ENCODE peak calls at places on chromosomes 2 and 18, in nine cellular contexts. Q, X, S, O, H, M, V, W and T are unnamed samples.
A peak's percentile ranks its signal among the peaks of the same experiment; 100 is the strongest.

GRCh38 chr2:97677480-97677879 is 8.0 kb downstream of the C2orf92 start:
- DNase-seq in V (no peak), W (no peak), H (peak; percentile 56), X (no peak), O (no peak), Q (no peak), S (no peak), M (no peak), T (no peak)

GRCh38 chr2:38147333-38148121 is 71.6 kb upstream of the CYP1B1 start:
- DNase-seq in S (peak; percentile 29), W (no peak), M (no peak), O (no peak), Q (no peak), V (no peak), X (no peak), H (no peak), T (no peak)

GRCh38 chr2:43738257-43738656 is 35.6 kb upstream of the DYNC2LI1 start:
- DNase-seq in Q (no peak), W (no peak), X (no peak), H (no peak), V (no peak), M (no peak), O (no peak), S (no peak), T (no peak)

GRCh38 chr2:3222636-3223035 is 155.0 kb downstream of the EIPR1 start:
- DNase-seq in H (no peak), O (no peak), Q (no peak), M (peak; percentile 31), W (no peak), X (no peak), S (no peak), V (no peak), T (peak; percentile 60)

GRCh38 chr2:2689313-2689712 is 358.2 kb upstream of the MYT1L start:
- DNase-seq in H (no peak), X (no peak), O (no peak), M (no peak), Q (no peak), V (no peak), W (no peak), S (no peak), T (no peak)

GRCh38 chr2:33476793-33477190 is 343 bp downstream of the RASGRP3 start:
- DNase-seq in Q (no peak), M (no peak), H (no peak), X (no peak), S (no peak), V (no peak), O (no peak), W (no peak), T (no peak)

GRCh38 chr18:27994571-27994970 is 182.4 kb downstream of the CDH2 start:
- DNase-seq in X (peak; percentile 3), M (no peak), V (no peak), H (no peak), Q (no peak), W (no peak), S (no peak), O (no peak), T (no peak)

GRCh38 chr18:68234676-68235075 is 480.2 kb downstream of the TMX3 start:
- DNase-seq in W (no peak), H (no peak), M (no peak), X (no peak), V (no peak), Q (no peak), S (no peak), O (no peak), T (no peak)

GRCh38 chr2:242031481-242032019 is 162.0 kb downstream of the RTP5 start:
- DNase-seq in O (no peak), V (peak; percentile 48), W (no peak), M (peak; percentile 31), Q (no peak), S (peak; percentile 59), H (no peak), X (peak; percentile 91), T (no peak)

GRCh38 chr2:208183937-208184336 is 5.9 kb downstream of the C2orf80 start:
- DNase-seq in Q (no peak), S (peak; percentile 5), O (no peak), H (no peak), V (no peak), M (no peak), X (no peak), W (no peak), T (no peak)

GRCh38 chr2:228180126-228181097 is 1.1 kb downstream of the SPHKAP start:
- DNase-seq in H (no peak), S (peak; percentile 4), Q (peak; percentile 49), X (no peak), V (no peak), W (no peak), O (no peak), M (no peak), T (no peak)

GRCh38 chr2:8923173-8923572 is 80.3 kb downstream of the MBOAT2 start:
- DNase-seq in S (no peak), V (no peak), X (no peak), W (no peak), O (no peak), Q (no peak), M (no peak), H (no peak), T (no peak)

GRCh38 chr2:10097352-10098148 is 17.3 kb upstream of the CYS1 start:
- DNase-seq in H (peak; percentile 54), X (peak; percentile 68), S (peak; percentile 85), Q (peak; percentile 68), W (peak; percentile 34), O (peak; percentile 64), V (peak; percentile 67), M (peak; percentile 19), T (peak; percentile 23)

GRCh38 chr2:168566974-168567650 is 111.0 kb downstream of the CERS6 start:
- DNase-seq in W (no peak), X (no peak), V (no peak), Q (no peak), H (no peak), S (peak; percentile 44), M (no peak), O (no peak), T (no peak)

GRCh38 chr2:124318913-124319312 is 293.8 kb downstream of the CNTNAP5 start:
- DNase-seq in X (no peak), M (no peak), V (no peak), O (no peak), W (no peak), S (no peak), H (no peak), Q (no peak), T (no peak)

DNA sequence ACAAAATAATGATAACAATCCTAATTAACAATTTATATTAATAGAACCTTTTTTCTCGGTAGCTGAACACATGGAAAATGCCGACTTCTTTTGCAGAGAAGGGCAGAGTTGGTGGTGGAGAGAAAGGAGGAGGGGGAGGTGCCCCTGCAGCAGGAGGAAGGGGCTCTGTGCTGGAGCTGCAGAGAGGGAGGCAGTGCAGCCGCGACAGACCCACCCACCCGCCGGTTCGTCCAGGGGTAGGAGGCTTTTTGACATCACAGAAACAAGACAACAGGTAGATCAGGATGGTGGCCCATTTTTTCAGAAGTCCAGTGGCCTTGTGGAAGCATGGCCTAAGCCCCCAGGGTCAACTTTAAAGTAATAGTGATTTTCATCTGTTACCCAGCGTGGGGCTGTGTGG is 321.1 kb upstream of the SALL3 start:
- DNase-seq in M (no peak), O (no peak), Q (no peak), V (no peak), X (no peak), W (no peak), H (no peak), S (no peak), T (no peak)
- H3K9me3 ChIP-seq in M (no peaks in the 10 kb centered on the region), O (no peaks in the 10 kb centered on the region), Q (no peaks in the 10 kb centered on the region), V (peaks cover 2% of the 10 kb centered on the region), X (no peaks in the 10 kb centered on the region), W (no peaks in the 10 kb centered on the region), H (peaks cover 13% of the 10 kb centered on the region), S (no peaks in the 10 kb centered on the region), T (no peaks in the 10 kb centered on the region)

GRCh38 chr18:49611316-49611715 is 49.5 kb downstream of the LIPG start:
- DNase-seq in Q (no peak), S (no peak), H (no peak), V (no peak), M (no peak), X (no peak), O (no peak), W (no peak), T (no peak)

GRCh38 chr18:49608366-49608747 is 46.5 kb downstream of the LIPG start:
- DNase-seq in V (no peak), X (no peak), H (no peak), M (no peak), S (no peak), O (no peak), Q (no peak), W (no peak), T (no peak)

GRCh38 chr18:49609416-49610284 is 47.8 kb downstream of the LIPG start:
- DNase-seq in O (no peak), W (no peak), H (no peak), X (no peak), M (no peak), V (no peak), Q (no peak), S (peak; percentile 4), T (no peak)

GRCh38 chr18:49612515-49613033 is 50.7 kb downstream of the LIPG start:
- DNase-seq in V (no peak), M (no peak), S (no peak), W (no peak), H (no peak), Q (no peak), O (no peak), X (no peak), T (no peak)

GRCh38 chr18:49608892-49609291 is 47.0 kb downstream of the LIPG start:
- DNase-seq in X (no peak), O (no peak), W (no peak), V (no peak), Q (no peak), H (no peak), M (no peak), S (no peak), T (no peak)
- H3K9me3 ChIP-seq in X (no peaks in the 10 kb centered on the region), O (no peaks in the 10 kb centered on the region), W (no peaks in the 10 kb centered on the region), V (peaks cover 4% of the 10 kb centered on the region), Q (peaks cover 11% of the 10 kb centered on the region), H (no peaks in the 10 kb centered on the region), M (no peaks in the 10 kb centered on the region), S (peaks cover 14% of the 10 kb centered on the region), T (no peaks in the 10 kb centered on the region)

GRCh38 chr2:89797320-89798038 is 1106.0 kb downstream of the RPIA start:
- DNase-seq in S (no peak), H (no peak), V (no peak), X (no peak), Q (no peak), W (no peak), M (no peak), O (no peak), T (no peak)
- H3K9me3 ChIP-seq in S (peaks cover 77% of the 10 kb centered on the region), H (peaks cover 47% of the 10 kb centered on the region), V (peaks cover 99% of the 10 kb centered on the region), X (peaks cover 96% of the 10 kb centered on the region), Q (peaks cover 99% of the 10 kb centered on the region), W (no peaks in the 10 kb centered on the region), M (peaks cover 13% of the 10 kb centered on the region), O (peaks cover 10% of the 10 kb centered on the region), T (peaks cover 14% of the 10 kb centered on the region)

DNA sequence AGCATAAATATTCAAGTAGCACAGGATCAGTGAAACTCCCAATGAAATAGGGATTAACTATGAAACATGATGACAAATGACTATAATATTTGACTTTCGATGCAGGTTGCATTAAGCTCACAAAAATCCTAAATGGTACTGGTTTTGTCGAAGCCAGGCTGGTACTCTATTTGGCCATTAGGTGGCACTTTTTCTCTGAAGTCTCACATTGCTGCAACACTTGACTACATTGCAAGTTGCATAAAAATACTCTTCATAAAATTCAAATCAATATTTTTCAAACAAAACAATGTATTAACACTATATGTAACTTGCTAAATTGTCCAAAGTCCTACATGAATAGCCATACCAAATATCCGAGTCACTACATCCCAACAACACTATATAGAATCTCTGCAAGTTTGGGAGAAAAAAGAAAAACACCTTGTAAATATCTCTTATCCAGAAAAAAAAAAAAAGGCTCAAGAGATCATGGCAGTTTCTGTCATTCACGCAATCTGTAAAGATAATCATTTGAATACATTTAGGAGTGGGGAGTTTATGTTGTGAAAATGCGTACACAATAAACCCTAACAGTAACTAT is 9.5 kb downstream of the RTTN start:
- DNase-seq in Q (no peak), H (peak; percentile 57), S (peak; percentile 82), O (no peak), X (peak; percentile 57), M (no peak), W (peak; percentile 10), V (no peak), T (no peak)
- H3K9me3 ChIP-seq in Q (no peaks in the 10 kb centered on the region), H (no peaks in the 10 kb centered on the region), S (no peaks in the 10 kb centered on the region), O (no peaks in the 10 kb centered on the region), X (no peaks in the 10 kb centered on the region), M (no peaks in the 10 kb centered on the region), W (no peaks in the 10 kb centered on the region), V (no peaks in the 10 kb centered on the region), T (no peaks in the 10 kb centered on the region)